ENCODE peak calls at places on chromosomes 1 and 21, in ten cellular contexts. D, Z, B, C, V, F, T, A, U and M are unnamed samples.

GRCh38 chr1:227759345-227760300 is 24.4 kb downstream of the SNAP47 start:
- DNase-seq in D (no peak), Z (peak), B (peak), C (no peak), V (peak), F (peak), T (peak), A (peak), U (no peak), M (peak)

GRCh38 chr1:224168859-224169380 is 14.1 kb upstream of the DEGS1 start:
- DNase-seq in D (peak), Z (peak), B (peak), C (no peak), V (peak), F (peak), T (peak), A (no peak), U (no peak), M (no peak)

GRCh38 chr1:84300991-84301758 is at the start of gene SAMD13:
- DNase-seq in D (peak), Z (peak), B (peak), C (peak), V (peak), F (peak), T (peak), A (peak), U (peak), M (peak)

GRCh38 chr1:31669433-31669785 is 24.7 kb upstream of the PEF1 start:
- DNase-seq in D (no peak), Z (no peak), B (no peak), C (no peak), V (no peak), F (no peak), T (no peak), A (no peak), U (no peak), M (no peak)

GRCh38 chr1:22745675-22746585 is 35.3 kb downstream of the EPHB2 start:
- DNase-seq in D (no peak), Z (peak), B (no peak), C (no peak), V (peak), F (peak), T (peak), A (no peak), U (no peak), M (peak)

GRCh38 chr1:22349302-22350043 is 102.2 kb upstream of the ZBTB40 start:
- DNase-seq in D (no peak), Z (no peak), B (no peak), C (no peak), V (no peak), F (no peak), T (no peak), A (no peak), U (no peak), M (no peak)

GRCh38 chr1:109980324-109981127 is 4.0 kb upstream of the AHCYL1 start:
- DNase-seq in D (no peak), Z (peak), B (peak), C (no peak), V (no peak), F (no peak), T (peak), A (no peak), U (peak), M (no peak)

GRCh38 chr1:118986839-118987430 is 1.2 kb downstream of the TBX15 start:
- DNase-seq in D (peak), Z (no peak), B (no peak), C (no peak), V (no peak), F (no peak), T (no peak), A (no peak), U (no peak), M (no peak)

GRCh38 chr1:192311281-192311680 is 5.5 kb upstream of the RGS21 start:
- DNase-seq in D (no peak), Z (peak), B (peak), C (no peak), V (peak), F (peak), T (peak), A (peak), U (no peak), M (peak)

GRCh38 chr21:39911286-39911685 is 44.0 kb downstream of the PCP4 start:
- DNase-seq in D (no peak), Z (peak), B (no peak), C (no peak), V (no peak), F (no peak), T (no peak), A (no peak), U (no peak), M (no peak)
- TF ChIP-seq CTCF in D (no peak), Z (peak), B (no peak), C (no peak), V (no peak), F (no peak), T (no peak), A (no peak), U (no peak), M (no peak)

DNA sequence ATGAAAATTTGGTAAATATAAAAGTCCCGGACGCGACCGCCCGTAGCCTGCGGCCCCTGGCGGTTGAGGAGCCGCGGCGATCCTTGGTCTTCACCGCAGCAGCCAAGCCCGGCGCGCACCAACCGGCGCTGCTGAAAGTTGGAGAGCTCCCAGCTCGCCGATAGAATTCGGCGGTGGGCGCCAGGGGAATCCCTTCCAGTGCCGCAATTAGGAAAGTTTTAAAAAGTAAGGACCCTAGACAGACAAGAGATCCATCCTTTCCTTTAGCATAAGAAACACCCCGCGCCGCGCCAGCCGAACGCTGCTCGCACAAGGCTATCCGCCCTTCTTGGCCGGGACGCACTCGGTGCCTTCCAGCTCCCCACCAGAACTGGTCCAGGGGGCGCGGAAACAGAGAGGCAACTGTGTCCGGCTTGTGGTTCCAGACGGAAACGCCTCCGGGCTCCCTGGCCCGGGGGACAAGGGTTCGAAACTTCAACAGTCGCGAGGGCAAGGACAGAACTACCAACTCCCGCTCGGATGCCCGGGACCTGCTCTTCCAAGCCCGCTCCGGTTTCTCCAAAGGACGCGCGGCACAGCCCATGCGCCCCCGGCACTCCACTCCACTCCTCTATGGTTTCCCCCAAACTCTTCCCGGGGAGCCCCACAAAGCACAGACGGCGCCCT is 1.7 kb downstream of the FAM78B start:
- DNase-seq in D (peak), Z (no peak), B (peak), C (peak), V (peak), F (peak), T (peak), A (no peak), U (peak), M (no peak)
- TF ChIP-seq CTCF in D (peak), Z (peak), B (peak), C (no peak), V (peak), F (peak), T (no peak), A (peak), U (no peak), M (peak)

GRCh38 chr1:173204693-173205092 is 2.4 kb downstream of the TNFSF4 start:
- DNase-seq in D (no peak), Z (no peak), B (no peak), C (no peak), V (peak), F (no peak), T (no peak), A (no peak), U (no peak), M (no peak)

GRCh38 chr1:173205146-173206051 is 1.7 kb downstream of the TNFSF4 start:
- DNase-seq in D (no peak), Z (no peak), B (peak), C (no peak), V (peak), F (peak), T (peak), A (no peak), U (no peak), M (no peak)

GRCh38 chr1:173208868-173209267 is 1.7 kb upstream of the TNFSF4 start:
- DNase-seq in D (no peak), Z (no peak), B (no peak), C (no peak), V (no peak), F (no peak), T (no peak), A (no peak), U (no peak), M (no peak)

GRCh38 chr1:173208146-173208545 is 1.0 kb upstream of the TNFSF4 start:
- DNase-seq in D (no peak), Z (peak), B (no peak), C (no peak), V (peak), F (peak), T (no peak), A (no peak), U (no peak), M (no peak)

DNA sequence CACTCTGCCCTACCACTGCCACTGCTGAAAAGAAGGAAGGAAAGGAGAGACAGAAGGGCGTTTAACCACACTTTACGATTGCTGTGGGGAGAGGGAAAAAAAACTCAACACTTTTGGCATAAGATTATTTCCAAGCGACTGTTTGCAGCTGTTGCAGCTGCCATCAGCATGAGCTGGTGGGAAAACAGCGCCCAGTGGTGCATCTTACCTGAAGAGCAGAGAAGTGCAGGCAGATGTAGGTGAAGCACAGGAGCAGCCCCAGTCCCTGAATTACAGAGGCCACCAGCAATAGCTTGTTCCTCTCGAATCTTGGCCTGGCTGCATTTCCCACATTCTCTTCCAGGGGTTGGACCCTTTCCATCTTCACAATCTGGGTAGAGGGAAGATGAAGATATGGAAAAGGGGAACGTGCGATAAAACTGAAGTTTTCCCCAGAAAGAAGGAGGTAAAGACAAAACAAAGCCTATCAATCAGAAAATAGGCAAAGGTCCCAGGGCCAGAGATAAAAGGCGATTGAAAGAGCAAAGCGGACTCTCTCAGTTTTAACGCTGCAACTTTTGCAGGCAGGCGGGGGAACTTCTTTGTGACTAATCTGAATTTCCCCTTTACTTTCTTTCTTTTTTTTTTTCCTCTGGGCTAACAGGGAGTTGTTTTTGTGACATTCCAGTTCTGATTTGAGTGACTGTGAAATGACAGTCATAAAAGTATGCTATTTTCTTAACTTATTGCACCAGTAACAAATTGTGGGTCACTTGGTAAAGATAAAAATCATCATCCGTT is at the start of gene TNFSF4:
- DNase-seq in D (no peak), Z (no peak), B (peak), C (no peak), V (peak), F (peak), T (no peak), A (no peak), U (no peak), M (no peak)
- TF ChIP-seq CTCF in D (no peak), Z (no peak), B (no peak), C (no peak), V (no peak), F (no peak), T (no peak), A (peak), U (no peak), M (no peak)

DNA sequence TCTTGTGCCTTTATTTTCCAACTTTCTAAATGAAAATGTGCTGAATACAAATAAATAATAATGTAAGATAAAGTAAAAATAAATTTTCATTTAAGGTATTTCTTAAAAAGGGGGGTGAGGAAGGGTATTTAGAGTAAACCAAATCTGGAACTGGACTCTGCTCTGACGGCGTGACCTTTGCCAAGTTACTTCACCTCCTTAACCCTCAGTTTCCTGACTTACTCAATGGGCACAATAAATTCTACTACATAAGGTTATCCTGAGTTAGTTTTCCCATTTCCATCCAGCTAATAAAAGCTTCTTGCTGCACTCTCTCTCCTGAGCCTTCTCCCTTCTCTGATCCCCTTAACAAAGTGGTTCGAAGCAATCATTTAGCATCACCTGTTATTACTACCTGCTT is 93.9 kb downstream of the NID1 start:
- DNase-seq in D (no peak), Z (no peak), B (no peak), C (no peak), V (no peak), F (no peak), T (no peak), A (no peak), U (no peak), M (no peak)
- TF ChIP-seq CTCF in D (no peak), Z (no peak), B (no peak), C (no peak), V (no peak), F (no peak), T (no peak), A (no peak), U (no peak), M (no peak)

GRCh38 chr1:66732407-66733166 is 19.7 kb upstream of the DYNLT5 start:
- DNase-seq in D (no peak), Z (peak), B (peak), C (no peak), V (no peak), F (peak), T (peak), A (no peak), U (no peak), M (no peak)

GRCh38 chr1:66730462-66730861 is 21.8 kb upstream of the DYNLT5 start:
- DNase-seq in D (no peak), Z (no peak), B (no peak), C (no peak), V (no peak), F (no peak), T (no peak), A (no peak), U (no peak), M (no peak)

GRCh38 chr1:66729130-66729922 is 22.9 kb upstream of the DYNLT5 start:
- DNase-seq in D (no peak), Z (no peak), B (peak), C (no peak), V (peak), F (no peak), T (peak), A (no peak), U (no peak), M (no peak)

GRCh38 chr1:66731462-66731861 is 20.8 kb upstream of the DYNLT5 start:
- DNase-seq in D (no peak), Z (peak), B (peak), C (no peak), V (no peak), F (no peak), T (peak), A (no peak), U (no peak), M (no peak)

DNA sequence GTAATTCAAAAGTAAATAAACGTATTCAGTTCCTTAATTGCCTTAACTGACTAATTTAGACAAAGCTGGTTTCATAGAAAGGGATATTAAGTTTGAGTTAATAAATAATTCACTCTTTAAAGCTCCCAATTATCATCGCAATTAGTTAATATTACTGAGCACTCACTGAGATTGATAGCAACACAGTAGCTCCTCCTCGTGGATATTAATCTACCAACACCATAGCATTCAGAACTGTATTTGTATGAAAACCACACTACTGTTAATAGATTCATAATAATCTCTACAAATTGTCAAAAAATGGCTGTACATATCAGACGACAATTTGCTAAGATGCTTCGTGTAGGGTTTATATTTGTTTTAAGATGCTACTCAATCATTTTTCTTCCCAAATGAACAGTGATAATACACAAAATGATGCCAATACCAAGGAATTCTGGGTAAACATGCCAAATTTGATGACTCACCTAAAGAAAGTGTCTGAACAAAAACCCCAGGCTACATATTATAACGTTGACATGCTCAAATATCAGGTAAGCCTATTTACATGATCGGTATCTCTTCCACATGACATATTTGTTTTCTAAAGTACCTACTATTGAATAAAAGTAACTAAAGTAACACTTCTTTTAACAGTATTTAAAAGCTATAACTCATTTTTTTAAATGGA is 18.8 kb upstream of the DYNLT5 start:
- DNase-seq in D (no peak), Z (peak), B (no peak), C (no peak), V (no peak), F (no peak), T (peak), A (no peak), U (no peak), M (no peak)
- TF ChIP-seq CTCF in D (no peak), Z (peak), B (peak), C (no peak), V (peak), F (no peak), T (no peak), A (no peak), U (no peak), M (no peak)

DNA sequence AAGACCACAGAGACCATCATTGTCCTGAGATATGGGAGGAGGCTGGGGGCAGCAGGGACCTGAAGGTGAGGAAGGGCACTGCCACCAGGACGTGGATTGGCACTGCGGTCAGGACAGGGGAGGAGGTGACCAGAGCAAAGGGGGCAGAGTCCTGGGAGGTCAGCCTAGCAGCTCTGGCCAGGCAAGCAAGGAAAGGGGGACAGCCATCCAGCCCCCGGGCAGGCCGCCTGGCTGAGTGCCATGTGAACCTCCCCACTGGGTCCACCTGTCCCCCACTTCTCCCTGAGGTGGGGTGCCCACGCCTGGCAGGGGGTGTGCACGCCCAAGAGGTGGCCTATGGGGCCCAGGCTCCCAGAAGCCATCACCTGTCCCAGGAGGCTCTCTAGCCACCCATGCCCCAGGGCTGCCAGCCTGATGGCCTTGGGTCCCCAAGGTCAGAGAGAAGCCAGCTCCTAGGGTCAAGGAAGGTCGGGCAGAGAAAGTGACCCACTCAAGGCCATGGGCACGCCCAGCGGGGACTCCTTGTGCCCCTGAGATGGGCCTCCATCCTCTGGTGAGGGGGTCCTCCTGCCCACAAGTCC is 17.6 kb upstream of the PTTG1IP start:
- DNase-seq in D (no peak), Z (no peak), B (no peak), C (no peak), V (no peak), F (no peak), T (no peak), A (no peak), U (no peak), M (no peak)
- TF ChIP-seq CTCF in D (no peak), Z (no peak), B (no peak), C (no peak), V (no peak), F (no peak), T (no peak), A (no peak), U (no peak), M (no peak)

GRCh38 chr1:8461341-8462110 is 143.6 kb downstream of the SLC45A1 start:
- DNase-seq in D (no peak), Z (no peak), B (no peak), C (no peak), V (no peak), F (no peak), T (no peak), A (no peak), U (no peak), M (no peak)

GRCh38 chr1:8458607-8459006 is 140.7 kb downstream of the SLC45A1 start:
- DNase-seq in D (no peak), Z (no peak), B (no peak), C (no peak), V (no peak), F (no peak), T (no peak), A (no peak), U (no peak), M (no peak)

GRCh38 chr1:8460784-8461183 is 142.9 kb downstream of the SLC45A1 start:
- DNase-seq in D (no peak), Z (no peak), B (no peak), C (no peak), V (no peak), F (no peak), T (no peak), A (no peak), U (no peak), M (no peak)

GRCh38 chr1:8457771-8458409 is 140.0 kb downstream of the SLC45A1 start:
- DNase-seq in D (no peak), Z (no peak), B (no peak), C (no peak), V (no peak), F (no peak), T (no peak), A (no peak), U (no peak), M (no peak)

DNA sequence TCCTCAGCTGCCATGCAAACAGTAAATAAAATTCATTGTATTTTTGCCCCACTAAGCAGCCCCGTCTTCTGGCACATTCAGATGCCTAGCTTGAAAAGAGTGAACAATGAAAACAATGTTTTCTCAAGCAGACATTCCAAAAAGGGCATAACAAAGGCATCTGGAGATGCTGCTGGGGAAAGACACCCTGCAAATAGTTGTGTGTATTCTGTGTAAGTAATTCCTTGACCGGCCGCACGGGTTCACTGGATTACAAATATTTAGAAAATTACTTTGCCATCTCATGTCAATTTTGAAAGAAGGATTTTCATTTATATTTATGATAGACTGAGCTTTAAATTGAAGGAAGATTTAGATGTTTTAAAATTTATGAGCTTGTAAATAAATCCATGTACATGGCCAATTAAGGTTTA is 142.2 kb downstream of the SLC45A1 start:
- DNase-seq in D (no peak), Z (no peak), B (no peak), C (no peak), V (no peak), F (no peak), T (no peak), A (no peak), U (no peak), M (no peak)
- TF ChIP-seq CTCF in D (no peak), Z (no peak), B (no peak), C (no peak), V (no peak), F (no peak), T (no peak), A (peak), U (no peak), M (no peak)

GRCh38 chr1:19311931-19312781 is at the start of the genes AKR7A2 and SLC66A1:
- DNase-seq in D (peak), Z (peak), B (peak), C (peak), V (peak), F (peak), T (peak), A (peak), U (peak), M (peak)
- TF ChIP-seq CTCF in D (no peak), Z (no peak), B (no peak), C (no peak), V (no peak), F (no peak), T (no peak), A (no peak), U (no peak), M (no peak)